ENCODE peak calls at places on chromosomes 3 and 15, in seven cellular contexts. H, Q, O, F, S, V and K are unnamed samples.

GRCh38 chr3:142243134-142243533 is 17.7 kb upstream of the GK5 start:
- DNase-seq in H (no peak), Q (no peak), O (no peak), F (no peak), S (no peak), V (no peak), K (no peak)

GRCh38 chr15:57720861-57721260 is 14.3 kb downstream of the POLR2M start:
- DNase-seq in H (no peak), Q (no peak), O (no peak), F (no peak), S (peak; percentile 45), V (peak; percentile 29), K (no peak)

GRCh38 chr15:75945953-75946352 is 42.3 kb downstream of the FBXO22 start:
- DNase-seq in H (no peak), Q (no peak), O (no peak), F (no peak), S (no peak), V (peak; percentile 33), K (no peak)

GRCh38 chr3:66470956-66471686 is 29.7 kb downstream of the LRIG1 start:
- DNase-seq in H (no peak), Q (no peak), O (no peak), F (no peak), S (no peak), V (no peak), K (no peak)

GRCh38 chr3:123367467-123368154 is 81.3 kb downstream of the ADCY5 start:
- DNase-seq in H (no peak), Q (no peak), O (no peak), F (no peak), S (no peak), V (no peak), K (no peak)

GRCh38 chr15:76006136-76006778 is 6.0 kb downstream of the NRG4 start:
- DNase-seq in H (no peak), Q (no peak), O (no peak), F (no peak), S (no peak), V (peak; percentile 16), K (peak; percentile 44)

GRCh38 chr3:150081084-150081483 is 110.4 kb upstream of the PFN2 start:
- DNase-seq in H (no peak), Q (no peak), O (no peak), F (no peak), S (no peak), V (peak; percentile 57), K (no peak)

GRCh38 chr3:159234306-159234705 is 432.5 kb downstream of the MFSD1 start:
- DNase-seq in H (no peak), Q (no peak), O (no peak), F (no peak), S (no peak), V (peak; percentile 55), K (no peak)

GRCh38 chr3:103127737-103128136 is 692.9 kb downstream of the ZPLD1 start:
- DNase-seq in H (no peak), Q (no peak), O (no peak), F (no peak), S (no peak), V (no peak), K (no peak)

GRCh38 chr3:182533394-182533793 is 259.9 kb upstream of the ATP11B start:
- DNase-seq in H (peak; percentile 65), Q (no peak), O (no peak), F (peak; percentile 29), S (no peak), V (no peak), K (no peak)

GRCh38 chr3:61808526-61808925 is 247.2 kb downstream of the PTPRG start:
- DNase-seq in H (no peak), Q (no peak), O (no peak), F (no peak), S (peak; percentile 13), V (no peak), K (no peak)

GRCh38 chr3:15794303-15794771 is 3.4 kb downstream of the ANKRD28 start:
- DNase-seq in H (no peak), Q (no peak), O (no peak), F (no peak), S (peak; percentile 30), V (peak; percentile 83), K (no peak)

GRCh38 chr15:81924667-81925183 is 121.1 kb downstream of the MEX3B start:
- DNase-seq in H (no peak), Q (no peak), O (no peak), F (no peak), S (no peak), V (no peak), K (no peak)

GRCh38 chr3:56219894-56220805 is 248.1 kb downstream of the ERC2 start:
- DNase-seq in H (no peak), Q (no peak), O (no peak), F (no peak), S (no peak), V (peak; percentile 11), K (no peak)

GRCh38 chr3:414063-414462 is 217.5 kb downstream of the CHL1 start:
- DNase-seq in H (no peak), Q (no peak), O (no peak), F (peak; percentile 4), S (no peak), V (peak; percentile 2), K (no peak)

GRCh38 chr15:70058642-70059360 is 38.9 kb downstream of the TLE3 start:
- DNase-seq in H (no peak), Q (no peak), O (no peak), F (no peak), S (no peak), V (no peak), K (no peak)

GRCh38 chr3:58535531-58536500 is 1.2 kb downstream of the ACOX2 start:
- DNase-seq in H (peak; percentile 49), Q (no peak), O (no peak), F (no peak), S (peak; percentile 2), V (peak; percentile 45), K (peak; percentile 47)

GRCh38 chr3:43426388-43426787 is 140.0 kb downstream of the SNRK start:
- DNase-seq in H (no peak), Q (no peak), O (no peak), F (no peak), S (no peak), V (no peak), K (no peak)

GRCh38 chr3:48492461-48493202 is 11.3 kb downstream of the SHISA5 start:
- DNase-seq in H (no peak), Q (no peak), O (no peak), F (no peak), S (no peak), V (no peak), K (no peak)